ENCODE peak calls at places on chromosomes 1 and 21, in six cellular contexts. T is uterus; X is neuronal stem cell; L is CD8-positive, alpha-beta T cell; N is epithelial cell of proximal tubule; S is effector memory CD4-positive, alpha-beta T cell. Q is an unnamed sample.

GRCh38 chr1:223258751-223259177 is 105.2 kb downstream of the SUSD4 start:
- DNase-seq in T (no peak), X (no peak), L (no peak), N (peak), S (no peak), Q (no peak)

GRCh38 chr1:209743145-209743482 is 12.7 kb upstream of the TRAF3IP3 start:
- DNase-seq in T (peak), X (no peak), L (no peak), N (no peak), S (no peak), Q (peak)

GRCh38 chr21:39601194-39601940 is 11.4 kb upstream of the B3GALT5 start:
- DNase-seq in T (no peak), X (no peak), L (no peak), N (no peak), S (no peak), Q (no peak)

GRCh38 chr1:24047101-24047459 is 64.9 kb downstream of the MYOM3 start:
- DNase-seq in T (peak), X (no peak), L (no peak), N (no peak), S (no peak), Q (peak)

GRCh38 chr1:192807221-192807967 is 1.4 kb upstream of the RGS2 start:
- DNase-seq in T (no peak), X (no peak), L (no peak), N (no peak), S (no peak), Q (no peak)

GRCh38 chr1:207983044-207983443 is 72.1 kb upstream of the CD34 start:
- DNase-seq in T (no peak), X (no peak), L (no peak), N (no peak), S (no peak), Q (no peak)

GRCh38 chr1:83905315-83905907 is 93.5 kb downstream of the TTLL7 start:
- DNase-seq in T (no peak), X (no peak), L (no peak), N (no peak), S (no peak), Q (no peak)

GRCh38 chr1:237877628-237878027 is 13.1 kb downstream of the ZP4 start:
- DNase-seq in T (no peak), X (peak), L (no peak), N (no peak), S (no peak), Q (no peak)

GRCh38 chr1:25765910-25766645 is 33.9 kb upstream of the SELENON start:
- DNase-seq in T (no peak), X (no peak), L (no peak), N (no peak), S (no peak), Q (no peak)

DNA sequence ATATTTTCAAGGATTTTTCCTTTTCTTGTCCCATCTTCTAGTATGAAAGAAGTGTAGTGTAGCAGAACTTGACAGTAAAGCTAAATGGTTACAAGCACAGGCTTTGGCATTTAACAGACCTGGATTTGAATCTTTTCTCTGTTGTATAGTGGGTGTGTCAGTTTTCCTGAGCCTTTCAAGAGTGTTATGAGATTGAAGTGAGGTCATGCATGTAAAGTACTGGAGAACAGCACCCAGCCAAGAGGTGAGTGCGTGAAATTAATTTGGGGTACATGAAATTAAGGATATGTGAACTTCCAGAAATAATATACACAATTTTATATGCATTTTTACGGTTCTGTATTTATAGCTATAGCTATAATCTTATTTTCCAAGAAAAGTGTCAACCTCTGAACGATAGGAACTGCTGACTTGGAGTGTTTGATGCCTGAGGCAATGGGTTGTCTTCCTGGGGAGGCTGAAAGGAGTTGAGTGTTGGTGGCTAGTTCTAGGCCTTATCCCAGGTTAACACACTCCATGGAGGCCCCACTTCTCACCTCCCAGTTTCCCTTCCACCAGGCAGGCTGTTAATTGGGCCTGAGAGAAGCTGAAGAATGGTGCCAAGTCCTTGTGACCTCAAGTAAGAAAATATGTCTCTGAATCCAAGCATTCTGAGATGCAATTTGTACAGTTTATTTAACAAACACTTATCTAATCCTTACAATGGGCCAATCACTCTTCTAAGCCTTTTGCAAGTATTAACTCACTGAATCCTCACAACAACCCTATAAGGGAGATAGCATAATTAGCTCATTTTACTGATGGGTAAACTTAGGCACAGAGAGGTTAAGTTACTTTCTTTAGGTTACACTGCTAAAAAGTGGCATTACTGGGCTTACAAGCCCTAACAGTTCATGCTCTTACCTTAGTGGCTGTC is 4.4 kb downstream of the ROR1 start:
- DNase-seq in T (no peak), X (no peak), L (no peak), N (no peak), S (no peak), Q (no peak)
- H3K4me3 ChIP-seq in T (no peak), X (no peak), L (no peak), N (no peak), S (no peak), Q (no peak)

DNA sequence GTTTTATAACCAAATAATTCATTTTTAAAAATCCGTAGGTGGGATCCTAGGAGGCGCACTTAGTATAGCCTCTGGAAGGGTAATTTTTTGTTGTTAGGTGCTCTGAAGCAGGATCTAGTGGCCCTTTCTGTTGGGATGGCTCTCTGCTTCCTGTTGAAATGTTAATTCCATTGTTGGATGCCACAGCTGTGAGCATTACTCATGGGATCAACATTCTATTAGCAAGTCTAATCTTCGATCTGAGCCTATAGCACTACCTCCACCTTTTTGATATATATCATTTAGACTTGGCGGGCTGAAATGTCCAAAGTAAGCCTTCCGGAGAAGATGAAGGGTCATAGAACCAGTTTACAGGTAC is 1.3 kb downstream of the CXADR start:
- DNase-seq in T (no peak), X (peak), L (no peak), N (peak), S (no peak), Q (no peak)
- H3K4me3 ChIP-seq in T (peak), X (no peak), L (peak), N (peak), S (peak), Q (no peak)

GRCh38 chr1:78491311-78492071 is 717 bp downstream of the PTGFR start:
- DNase-seq in T (peak), X (peak), L (no peak), N (peak), S (no peak), Q (peak)
- H3K4me3 ChIP-seq in T (peak), X (peak), L (no peak), N (peak), S (no peak), Q (no peak)

GRCh38 chr1:190474587-190475305 is 2.9 kb downstream of the BRINP3 start:
- DNase-seq in T (no peak), X (no peak), L (no peak), N (no peak), S (no peak), Q (no peak)
- H3K4me3 ChIP-seq in T (no peak), X (peak), L (no peak), N (peak), S (no peak), Q (no peak)